ENCODE peak calls at places on chromosomes 5 and 9, in eight cellular contexts. J, G, W, D, O, L, H and U are unnamed samples. For H3K4me1, the result is how much of the 10 kb centered on the place peaks cover.

GRCh38 chr9:7549261-7549660 is 250.3 kb downstream of the DMAC1 start:
- DNase-seq in J (no peak), G (no peak), W (no peak), D (peak), O (no peak), L (no peak), H (no peak), U (no peak)

GRCh38 chr9:126510564-126510963 is 103.2 kb upstream of the LMX1B start:
- DNase-seq in J (no peak), G (no peak), W (no peak), D (no peak), O (no peak), L (no peak), H (no peak), U (no peak)

GRCh38 chr9:127566351-127567001 is 45.6 kb upstream of the STXBP1 start:
- DNase-seq in J (no peak), G (no peak), W (peak), D (no peak), O (no peak), L (no peak), H (no peak), U (no peak)

GRCh38 chr9:1495684-1496083 is 445.5 kb downstream of the DMRT2 start:
- DNase-seq in J (no peak), G (no peak), W (no peak), D (no peak), O (no peak), L (no peak), H (no peak), U (no peak)

GRCh38 chr5:10736354-10736753 is 24.7 kb downstream of the DAP start:
- DNase-seq in J (no peak), G (no peak), W (no peak), D (no peak), O (no peak), L (no peak), H (no peak), U (no peak)

GRCh38 chr5:146345578-146346366 is 7.1 kb downstream of the POU4F3 start:
- DNase-seq in J (no peak), G (no peak), W (no peak), D (no peak), O (no peak), L (no peak), H (no peak), U (no peak)

GRCh38 chr9:129359162-129359811 is 181.2 kb upstream of the IER5L start:
- DNase-seq in J (no peak), G (no peak), W (no peak), D (no peak), O (no peak), L (no peak), H (no peak), U (no peak)

GRCh38 chr5:75355236-75355635 is 18.2 kb downstream of the HMGCR start:
- DNase-seq in J (no peak), G (no peak), W (no peak), D (no peak), O (no peak), L (no peak), H (no peak), U (no peak)

GRCh38 chr5:139912158-139912557 is 116.5 kb downstream of the PSD2 start:
- DNase-seq in J (no peak), G (no peak), W (no peak), D (no peak), O (peak), L (no peak), H (no peak), U (peak)

GRCh38 chr5:137563646-137564474 is 64.7 kb upstream of the SPOCK1 start:
- DNase-seq in J (no peak), G (no peak), W (no peak), D (no peak), O (no peak), L (peak), H (no peak), U (no peak)

GRCh38 chr5:95390812-95391492 is at the start of gene FAM81B:
- DNase-seq in J (no peak), G (no peak), W (no peak), D (no peak), O (no peak), L (no peak), H (no peak), U (no peak)

GRCh38 chr5:40401281-40401680 is 278.4 kb upstream of the PTGER4 start:
- DNase-seq in J (no peak), G (no peak), W (no peak), D (no peak), O (no peak), L (no peak), H (no peak), U (no peak)

GRCh38 chr5:80008945-80009344 is 17.9 kb upstream of the MTX3 start:
- DNase-seq in J (no peak), G (no peak), W (no peak), D (no peak), O (no peak), L (no peak), H (no peak), U (no peak)

GRCh38 chr5:149024978-149025377 is 37.9 kb downstream of the SH3TC2 start:
- DNase-seq in J (no peak), G (peak), W (no peak), D (no peak), O (no peak), L (no peak), H (no peak), U (no peak)

GRCh38 chr9:78286946-78287388 is 10.0 kb upstream of the PSAT1 start:
- DNase-seq in J (no peak), G (no peak), W (no peak), D (no peak), O (peak), L (no peak), H (no peak), U (no peak)

GRCh38 chr9:87562530-87562929 is 64.9 kb downstream of the DAPK1 start:
- DNase-seq in J (no peak), G (no peak), W (no peak), D (no peak), O (no peak), L (no peak), H (no peak), U (no peak)

GRCh38 chr9:125180876-125181275 is 8.7 kb downstream of the PPP6C start:
- DNase-seq in J (no peak), G (no peak), W (no peak), D (no peak), O (no peak), L (no peak), H (no peak), U (no peak)

GRCh38 chr5:134101686-134102439 is 12.6 kb upstream of the TCF7 start:
- DNase-seq in J (peak), G (peak), W (peak), D (peak), O (peak), L (no peak), H (no peak), U (peak)

GRCh38 chr5:150243590-150243989 is 46.0 kb downstream of the CAMK2A start:
- DNase-seq in J (no peak), G (no peak), W (no peak), D (no peak), O (no peak), L (no peak), H (no peak), U (no peak)

GRCh38 chr9:124284940-124285441 is 27.2 kb downstream of the NEK6 start:
- DNase-seq in J (no peak), G (peak), W (no peak), D (no peak), O (no peak), L (no peak), H (no peak), U (no peak)

GRCh38 chr9:16624356-16624755 is 246.1 kb downstream of the BNC2 start:
- DNase-seq in J (no peak), G (no peak), W (no peak), D (no peak), O (no peak), L (no peak), H (no peak), U (no peak)

GRCh38 chr5:75395277-75395676 is 58.3 kb downstream of the HMGCR start:
- DNase-seq in J (no peak), G (no peak), W (no peak), D (no peak), O (no peak), L (no peak), H (no peak), U (no peak)

GRCh38 chr9:72579880-72580570 is 58.6 kb downstream of the TMC1 start:
- DNase-seq in J (no peak), G (no peak), W (no peak), D (no peak), O (no peak), L (no peak), H (no peak), U (no peak)

GRCh38 chr5:78819166-78819565 is 165.9 kb downstream of the ARSB start:
- DNase-seq in J (no peak), G (no peak), W (no peak), D (no peak), O (no peak), L (no peak), H (no peak), U (no peak)

GRCh38 chr5:172694541-172694940 is 53.5 kb downstream of the NEURL1B start:
- DNase-seq in J (no peak), G (no peak), W (no peak), D (no peak), O (no peak), L (no peak), H (no peak), U (no peak)

GRCh38 chr9:123031963-123032362 is 1.5 kb upstream of the GPR21 start:
- DNase-seq in J (no peak), G (no peak), W (no peak), D (no peak), O (no peak), L (no peak), H (no peak), U (no peak)

GRCh38 chr9:123034881-123035465 is 1.5 kb downstream of the GPR21 start:
- DNase-seq in J (peak), G (no peak), W (no peak), D (no peak), O (no peak), L (no peak), H (no peak), U (no peak)

GRCh38 chr9:123033864-123034598 is 564 bp downstream of the GPR21 start:
- DNase-seq in J (no peak), G (no peak), W (no peak), D (no peak), O (no peak), L (no peak), H (no peak), U (no peak)

GRCh38 chr9:123036886-123037540 is 3.5 kb downstream of the GPR21 start:
- DNase-seq in J (no peak), G (no peak), W (no peak), D (peak), O (no peak), L (no peak), H (no peak), U (peak)

DNA sequence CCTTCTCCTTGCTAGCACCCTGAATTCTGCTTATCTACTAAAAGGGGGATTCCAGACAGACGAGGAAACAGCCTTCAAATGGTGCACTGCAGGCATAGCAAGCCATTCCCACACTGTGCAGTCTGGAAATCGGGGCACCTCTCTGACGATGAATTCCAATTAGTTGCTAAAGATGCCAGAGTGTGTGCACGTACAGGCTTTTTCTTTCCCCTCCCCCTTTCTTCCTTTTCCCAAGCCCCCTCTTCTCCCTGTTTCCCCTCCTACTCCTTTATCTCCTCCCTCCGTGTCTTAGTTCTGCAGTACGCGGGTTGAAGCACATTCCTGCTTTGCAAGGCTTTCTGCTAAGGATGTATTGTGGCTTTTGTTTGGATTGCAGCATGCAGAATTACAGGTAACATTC is at the start of gene GPR21:
- DNase-seq in J (no peak), G (no peak), W (no peak), D (peak), O (no peak), L (no peak), H (no peak), U (no peak)
- H3K4me3 ChIP-seq in J (peak), G (peak), W (no peak), D (no peak), O (no peak), L (peak), H (peak), U (no peak)

GRCh38 chr9:130831077-130831476 is 4.0 kb upstream of the ABL1 start:
- DNase-seq in J (no peak), G (no peak), W (no peak), D (no peak), O (no peak), L (no peak), H (no peak), U (no peak)

GRCh38 chr9:130834371-130835311 is at the start of gene ABL1:
- DNase-seq in J (peak), G (peak), W (peak), D (peak), O (peak), L (no peak), H (peak), U (peak)

GRCh38 chr9:130835441-130836298 is 616 bp downstream of the ABL1 start:
- DNase-seq in J (peak), G (no peak), W (peak), D (peak), O (peak), L (no peak), H (no peak), U (no peak)

GRCh38 chr9:130830199-130830598 is 4.9 kb upstream of the ABL1 start:
- DNase-seq in J (no peak), G (no peak), W (no peak), D (no peak), O (no peak), L (no peak), H (no peak), U (no peak)

DNA sequence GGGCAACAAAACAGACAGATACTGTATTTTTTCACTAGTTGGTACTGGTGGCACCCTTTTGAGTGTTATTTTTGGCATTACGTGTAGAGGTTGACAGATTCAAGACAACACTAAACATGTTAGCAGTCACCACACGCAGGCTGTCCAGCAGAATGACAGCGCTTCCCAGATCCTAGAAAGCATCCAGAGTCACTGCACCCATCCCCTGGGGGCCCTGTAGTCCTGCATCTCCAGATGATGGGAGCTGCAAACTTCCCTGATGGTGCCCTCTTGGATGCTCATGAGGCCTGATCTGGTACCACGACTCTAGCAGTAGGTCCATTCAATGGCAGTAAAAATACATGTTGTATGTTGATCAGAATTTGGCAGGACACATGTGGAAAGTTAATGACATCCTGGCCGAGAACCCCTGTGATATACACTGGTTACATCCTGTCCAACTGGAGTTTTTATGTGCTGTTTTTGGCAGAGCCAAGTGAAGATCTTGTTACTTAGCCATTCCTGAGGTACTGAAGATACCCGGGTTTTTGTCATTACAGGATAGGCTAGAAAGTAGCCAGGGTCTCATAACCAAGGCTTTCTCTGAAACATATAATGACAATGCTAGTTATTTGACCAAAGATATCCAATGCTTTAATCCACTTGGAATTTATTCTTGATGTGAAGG is 1.6 kb upstream of the ABL1 start:
- DNase-seq in J (no peak), G (no peak), W (no peak), D (no peak), O (no peak), L (no peak), H (no peak), U (no peak)
- H3K4me1 ChIP-seq in J (under half), G (half or more), W (under half), D (under half), O (under half), L (half or more), H (under half), U (under half)

DNA sequence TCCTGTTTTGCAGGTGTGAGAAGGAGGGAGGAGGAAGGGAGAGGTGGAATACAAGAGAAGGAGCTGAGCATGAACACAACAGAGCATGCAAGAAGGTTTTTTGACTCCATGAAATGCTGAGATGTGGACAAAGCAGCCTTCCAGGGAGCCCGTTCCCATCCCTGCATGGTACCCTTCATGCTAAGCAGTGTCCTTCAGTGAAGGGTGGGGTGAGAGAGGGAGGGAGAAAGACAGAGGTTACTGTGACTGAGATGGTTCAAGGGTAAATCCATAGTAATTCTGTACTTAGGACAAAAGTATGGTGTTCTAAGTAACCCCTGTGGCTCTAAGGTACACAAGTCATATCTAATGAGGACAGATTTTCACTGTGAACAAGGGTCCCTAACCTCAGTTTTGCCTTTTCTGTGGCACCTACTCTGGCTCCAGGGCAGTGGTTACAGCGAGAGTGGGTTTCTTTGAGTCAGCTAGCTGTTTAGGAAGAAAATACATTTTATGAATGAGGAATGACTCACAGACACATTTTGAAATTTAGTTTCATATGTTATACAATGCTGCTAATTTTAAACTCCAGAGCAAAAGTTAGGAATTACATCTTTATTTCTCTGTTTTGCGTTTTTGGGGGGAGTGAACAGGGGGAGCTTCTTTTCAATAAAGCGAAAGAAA is 184.9 kb upstream of the SLC12A2 start:
- DNase-seq in J (no peak), G (no peak), W (no peak), D (no peak), O (no peak), L (no peak), H (no peak), U (no peak)
- H3K4me3 ChIP-seq in J (no peak), G (no peak), W (no peak), D (no peak), O (no peak), L (no peak), H (no peak), U (no peak)

GRCh38 chr5:68251386-68251785 is 35.8 kb downstream of the PIK3R1 start:
- DNase-seq in J (peak), G (no peak), W (no peak), D (no peak), O (no peak), L (no peak), H (no peak), U (no peak)
- H3K4me1 ChIP-seq in J (under half), G (half or more), W (under half), D (under half), O (half or more), L (half or more), H (half or more), U (under half)

DNA sequence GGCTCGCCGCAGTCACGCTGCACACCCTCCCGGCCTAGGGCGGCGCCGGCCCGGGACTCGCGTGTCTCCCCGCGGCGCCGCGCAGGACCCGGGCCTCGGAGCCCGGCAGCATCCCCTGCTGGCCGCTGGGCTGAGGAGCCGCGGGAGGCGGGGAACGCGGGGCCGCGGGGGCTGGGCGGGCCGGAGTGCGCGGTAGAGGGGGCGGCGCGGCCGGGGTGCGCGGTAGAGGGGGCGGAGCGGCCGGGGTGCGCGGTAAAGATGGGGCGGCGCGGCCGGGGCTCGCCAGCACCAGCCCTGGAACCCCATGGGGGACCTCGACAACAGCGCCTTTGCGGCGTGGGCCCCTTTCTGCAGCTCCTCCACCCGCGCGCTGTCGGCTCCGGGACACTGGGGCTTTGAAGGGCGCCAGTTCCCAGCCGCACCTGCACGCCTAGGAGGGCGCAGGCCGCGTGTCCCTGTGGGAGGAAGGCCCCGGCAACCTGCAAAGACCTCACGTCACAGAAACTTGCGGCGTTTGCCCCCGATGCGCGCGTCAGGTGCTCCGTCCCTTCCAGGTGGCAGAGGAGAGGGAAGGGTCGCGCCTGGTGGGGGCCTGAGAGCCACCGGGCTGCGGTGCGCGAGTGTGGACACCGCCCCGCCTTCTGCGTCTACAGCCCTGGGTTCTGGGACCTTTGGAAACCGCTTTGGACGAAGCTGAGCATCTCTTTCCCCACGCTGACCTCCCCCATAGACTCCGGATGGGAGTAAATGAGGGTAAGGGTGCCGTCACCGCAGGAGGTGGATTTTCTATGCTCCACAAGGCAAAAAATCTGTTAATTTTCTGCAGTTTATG is 49.6 kb downstream of the NSUN2 start:
- DNase-seq in J (peak), G (no peak), W (peak), D (peak), O (peak), L (peak), H (no peak), U (no peak)
- H3K4me3 ChIP-seq in J (peak), G (peak), W (peak), D (peak), O (no peak), L (peak), H (peak), U (no peak)